ENCODE peak calls at places on chromosome 3, in five cellular contexts. K is GM12892; M is activated naive CD8-positive, alpha-beta T cell treated with anti-CD3 and anti-CD28 coated beads, Interleukin-2, amount 10 ng/mL, durations not matched to agents 7 days and 5 days; G is stimulated activated CD4-positive, alpha-beta T cell treated with anti-CD3 and anti-CD28 coated beads, Interleukin-1b, Interleukin-23, amount 100 ng/mL, for 4 hours; I is Peyer's patch. E is an unnamed sample.
A peak's percentile ranks its signal among the peaks of the same experiment; 100 is the strongest.

GRCh38 chr3:16399473-16399872 is 114.0 kb downstream of the RFTN1 start:
- DNase-seq in G (no peak), M (no peak), I (no peak), K (no peak), E (no peak)

GRCh38 chr3:101203411-101203810 is 117.0 kb downstream of the IMPG2 start:
- DNase-seq in K (no peak), I (no peak), M (no peak), G (no peak), E (no peak)

GRCh38 chr3:138400651-138401070 is 33.8 kb upstream of the ESYT3 start:
- DNase-seq in I (no peak), G (no peak), K (no peak), M (no peak), E (no peak)

GRCh38 chr3:12973827-12974226 is 99.4 kb downstream of the IQSEC1 start:
- DNase-seq in I (no peak), M (no peak), K (no peak), G (no peak), E (no peak)

GRCh38 chr3:125957674-125958510 is 11.1 kb upstream of the ROPN1B start:
- DNase-seq in M (no peak), G (no peak), K (peak; percentile 6), I (peak; percentile 42), E (no peak)

GRCh38 chr3:55000546-55000945 is 72.7 kb upstream of the LRTM1 start:
- DNase-seq in I (no peak), G (no peak), M (no peak), K (no peak), E (no peak)

GRCh38 chr3:43764471-43764870 is 73.7 kb downstream of the ABHD5 start:
- DNase-seq in K (no peak), I (no peak), M (no peak), G (no peak), E (no peak)

GRCh38 chr3:61847784-61848462 is 286.6 kb downstream of the PTPRG start:
- DNase-seq in I (peak; percentile 79), K (no peak), M (no peak), G (no peak), E (no peak)

GRCh38 chr3:131658771-131659170 is 156.0 kb upstream of the MRPL3 start:
- DNase-seq in M (no peak), G (no peak), I (no peak), K (no peak), E (no peak)

GRCh38 chr3:51974963-51975856 is at the start of gene ABHD14A:
- DNase-seq in G (no peak), K (peak; percentile 94), M (peak; percentile 83), I (peak; percentile 94), E (peak; percentile 84)

GRCh38 chr3:76487446-76487845 is 552.5 kb upstream of the ROBO2 start:
- DNase-seq in K (no peak), G (no peak), I (no peak), M (no peak), E (no peak)

GRCh38 chr3:47193871-47194859 is 30.3 kb upstream of the SETD2 start:
- DNase-seq in G (no peak), M (no peak), I (no peak), K (no peak), E (no peak)

GRCh38 chr3:149174901-149175300 is 45.5 kb downstream of the HPS3 start:
- DNase-seq in G (no peak), K (no peak), M (no peak), I (no peak), E (no peak)

E was measured in GM18507.